ENCODE peak calls at places on chromosomes 5 and 9, in five cellular contexts. One of them, this sample, is unnamed.
A peak's percentile ranks its signal among the peaks of the same experiment; 100 is the strongest.

GRCh38 chr9:19782005-19782404 is 6.8 kb downstream of the SLC24A2 start:
- DNase-seq in CD4-positive, CD25-positive, alpha-beta regulatory T cell: no peak
- DNase-seq in naive thymus-derived CD4-positive, alpha-beta T cell: no peak
- DNase-seq in Panc1: no peak
- DNase-seq in sigmoid colon: no peak
- DNase-seq in this sample: no peak

GRCh38 chr9:36572515-36573418 is at the start of gene MELK:
- DNase-seq in CD4-positive, CD25-positive, alpha-beta regulatory T cell: peak; percentile 84
- DNase-seq in naive thymus-derived CD4-positive, alpha-beta T cell: peak; percentile 74
- DNase-seq in Panc1: no peak
- DNase-seq in sigmoid colon: peak; percentile 81
- DNase-seq in this sample: peak; percentile 73

GRCh38 chr9:83749706-83750105 is 41.9 kb upstream of the UBQLN1 start:
- DNase-seq in CD4-positive, CD25-positive, alpha-beta regulatory T cell: no peak
- DNase-seq in naive thymus-derived CD4-positive, alpha-beta T cell: no peak
- DNase-seq in Panc1: no peak
- DNase-seq in sigmoid colon: no peak
- DNase-seq in this sample: no peak

GRCh38 chr9:89845862-89846261 is 241.1 kb downstream of the GADD45G start:
- DNase-seq in CD4-positive, CD25-positive, alpha-beta regulatory T cell: no peak
- DNase-seq in naive thymus-derived CD4-positive, alpha-beta T cell: no peak
- DNase-seq in Panc1: no peak
- DNase-seq in sigmoid colon: no peak
- DNase-seq in this sample: no peak

GRCh38 chr5:134371834-134372340 is 518 bp downstream of the UBE2B start:
- DNase-seq in CD4-positive, CD25-positive, alpha-beta regulatory T cell: peak; percentile 35
- DNase-seq in naive thymus-derived CD4-positive, alpha-beta T cell: peak; percentile 25
- DNase-seq in Panc1: no peak
- DNase-seq in sigmoid colon: peak; percentile 71
- DNase-seq in this sample: peak; percentile 15

GRCh38 chr5:84036842-84037241 is 316.2 kb upstream of the HAPLN1 start:
- DNase-seq in CD4-positive, CD25-positive, alpha-beta regulatory T cell: no peak
- DNase-seq in naive thymus-derived CD4-positive, alpha-beta T cell: no peak
- DNase-seq in Panc1: no peak
- DNase-seq in sigmoid colon: no peak
- DNase-seq in this sample: no peak

GRCh38 chr9:97889941-97890557 is 32.3 kb downstream of the TRMO start:
- DNase-seq in CD4-positive, CD25-positive, alpha-beta regulatory T cell: peak; percentile 51
- DNase-seq in naive thymus-derived CD4-positive, alpha-beta T cell: peak; percentile 48
- DNase-seq in Panc1: no peak
- DNase-seq in sigmoid colon: no peak
- DNase-seq in this sample: peak; percentile 41

GRCh38 chr5:149240354-149240998 is 31.2 kb upstream of the AFAP1L1 start:
- DNase-seq in CD4-positive, CD25-positive, alpha-beta regulatory T cell: peak; percentile 86
- DNase-seq in naive thymus-derived CD4-positive, alpha-beta T cell: peak; percentile 82
- DNase-seq in Panc1: no peak
- DNase-seq in sigmoid colon: peak; percentile 69
- DNase-seq in this sample: peak; percentile 58

GRCh38 chr5:157549954-157550549 is 25.5 kb downstream of the ADAM19 start:
- DNase-seq in CD4-positive, CD25-positive, alpha-beta regulatory T cell: no peak
- DNase-seq in naive thymus-derived CD4-positive, alpha-beta T cell: no peak
- DNase-seq in Panc1: no peak
- DNase-seq in sigmoid colon: no peak
- DNase-seq in this sample: no peak

GRCh38 chr5:66436721-66437120 is 159.5 kb upstream of the MAST4 start:
- DNase-seq in CD4-positive, CD25-positive, alpha-beta regulatory T cell: no peak
- DNase-seq in naive thymus-derived CD4-positive, alpha-beta T cell: no peak
- DNase-seq in Panc1: no peak
- DNase-seq in sigmoid colon: no peak
- DNase-seq in this sample: no peak

GRCh38 chr9:92962846-92963245 is 15.5 kb downstream of the FGD3 start:
- DNase-seq in CD4-positive, CD25-positive, alpha-beta regulatory T cell: no peak
- DNase-seq in naive thymus-derived CD4-positive, alpha-beta T cell: no peak
- DNase-seq in Panc1: no peak
- DNase-seq in sigmoid colon: no peak
- DNase-seq in this sample: no peak

GRCh38 chr5:176519810-176520720 is 17.1 kb downstream of the RNF44 start:
- DNase-seq in CD4-positive, CD25-positive, alpha-beta regulatory T cell: no peak
- DNase-seq in naive thymus-derived CD4-positive, alpha-beta T cell: no peak
- DNase-seq in Panc1: no peak
- DNase-seq in sigmoid colon: no peak
- DNase-seq in this sample: no peak

GRCh38 chr5:135714126-135714894 is 120.2 kb upstream of the SLC25A48 start:
- DNase-seq in CD4-positive, CD25-positive, alpha-beta regulatory T cell: no peak
- DNase-seq in naive thymus-derived CD4-positive, alpha-beta T cell: no peak
- DNase-seq in Panc1: no peak
- DNase-seq in sigmoid colon: no peak
- DNase-seq in this sample: no peak

GRCh38 chr9:115411993-115412452 is 294.1 kb upstream of the TNC start:
- DNase-seq in CD4-positive, CD25-positive, alpha-beta regulatory T cell: no peak
- DNase-seq in naive thymus-derived CD4-positive, alpha-beta T cell: no peak
- DNase-seq in Panc1: no peak
- DNase-seq in sigmoid colon: no peak
- DNase-seq in this sample: no peak

GRCh38 chr5:141373673-141374317 is at the start of gene PCDHGA6:
- DNase-seq in CD4-positive, CD25-positive, alpha-beta regulatory T cell: no peak
- DNase-seq in naive thymus-derived CD4-positive, alpha-beta T cell: no peak
- DNase-seq in Panc1: no peak
- DNase-seq in sigmoid colon: no peak
- DNase-seq in this sample: no peak

GRCh38 chr9:136787690-136788400 is 3.3 kb upstream of the TMEM141 start:
- DNase-seq in CD4-positive, CD25-positive, alpha-beta regulatory T cell: peak; percentile 76
- DNase-seq in naive thymus-derived CD4-positive, alpha-beta T cell: peak; percentile 58
- DNase-seq in Panc1: peak; percentile 43
- DNase-seq in sigmoid colon: peak; percentile 86
- DNase-seq in this sample: peak; percentile 43

GRCh38 chr9:93346240-93347112 is 105.0 kb upstream of the FAM120A start:
- DNase-seq in CD4-positive, CD25-positive, alpha-beta regulatory T cell: no peak
- DNase-seq in naive thymus-derived CD4-positive, alpha-beta T cell: no peak
- DNase-seq in Panc1: no peak
- DNase-seq in sigmoid colon: no peak
- DNase-seq in this sample: no peak

GRCh38 chr5:38923661-38924451 is 78.0 kb downstream of the OSMR start:
- DNase-seq in CD4-positive, CD25-positive, alpha-beta regulatory T cell: no peak
- DNase-seq in naive thymus-derived CD4-positive, alpha-beta T cell: no peak
- DNase-seq in Panc1: no peak
- DNase-seq in sigmoid colon: no peak
- DNase-seq in this sample: no peak

GRCh38 chr9:31908158-31908890 is 476.1 kb upstream of the ACO1 start:
- DNase-seq in CD4-positive, CD25-positive, alpha-beta regulatory T cell: no peak
- DNase-seq in naive thymus-derived CD4-positive, alpha-beta T cell: no peak
- DNase-seq in Panc1: no peak
- DNase-seq in sigmoid colon: no peak
- DNase-seq in this sample: no peak

GRCh38 chr9:133758228-133758627 is 20.1 kb upstream of the SARDH start:
- DNase-seq in CD4-positive, CD25-positive, alpha-beta regulatory T cell: no peak
- DNase-seq in naive thymus-derived CD4-positive, alpha-beta T cell: no peak
- DNase-seq in Panc1: no peak
- DNase-seq in sigmoid colon: peak; percentile 37
- DNase-seq in this sample: no peak

GRCh38 chr5:158264264-158264663 is 405.3 kb upstream of the CLINT1 start:
- DNase-seq in CD4-positive, CD25-positive, alpha-beta regulatory T cell: no peak
- DNase-seq in naive thymus-derived CD4-positive, alpha-beta T cell: no peak
- DNase-seq in Panc1: no peak
- DNase-seq in sigmoid colon: no peak
- DNase-seq in this sample: no peak

GRCh38 chr5:33184367-33184766 is 256.4 kb upstream of the TARS1 start:
- DNase-seq in CD4-positive, CD25-positive, alpha-beta regulatory T cell: no peak
- DNase-seq in naive thymus-derived CD4-positive, alpha-beta T cell: no peak
- DNase-seq in Panc1: no peak
- DNase-seq in sigmoid colon: no peak
- DNase-seq in this sample: no peak

GRCh38 chr9:33082538-33083326 is 6.3 kb upstream of the SMU1 start:
- DNase-seq in CD4-positive, CD25-positive, alpha-beta regulatory T cell: no peak
- DNase-seq in naive thymus-derived CD4-positive, alpha-beta T cell: no peak
- DNase-seq in Panc1: no peak
- DNase-seq in sigmoid colon: no peak
- DNase-seq in this sample: no peak

GRCh38 chr9:109027176-109027575 is 13.9 kb upstream of the CTNNAL1 start:
- DNase-seq in CD4-positive, CD25-positive, alpha-beta regulatory T cell: no peak
- DNase-seq in naive thymus-derived CD4-positive, alpha-beta T cell: no peak
- DNase-seq in Panc1: no peak
- DNase-seq in sigmoid colon: no peak
- DNase-seq in this sample: no peak

GRCh38 chr5:142063878-142064331 is 44.7 kb upstream of the NDFIP1 start:
- DNase-seq in CD4-positive, CD25-positive, alpha-beta regulatory T cell: peak; percentile 48
- DNase-seq in naive thymus-derived CD4-positive, alpha-beta T cell: peak; percentile 13
- DNase-seq in Panc1: no peak
- DNase-seq in sigmoid colon: peak; percentile 80
- DNase-seq in this sample: no peak

GRCh38 chr5:118733394-118733793 is 255.0 kb downstream of the DTWD2 start:
- DNase-seq in CD4-positive, CD25-positive, alpha-beta regulatory T cell: no peak
- DNase-seq in naive thymus-derived CD4-positive, alpha-beta T cell: no peak
- DNase-seq in Panc1: no peak
- DNase-seq in sigmoid colon: no peak
- DNase-seq in this sample: no peak

GRCh38 chr5:167786871-167787568 is 504.4 kb upstream of the WWC1 start:
- DNase-seq in CD4-positive, CD25-positive, alpha-beta regulatory T cell: no peak
- DNase-seq in naive thymus-derived CD4-positive, alpha-beta T cell: no peak
- DNase-seq in Panc1: no peak
- DNase-seq in sigmoid colon: no peak
- DNase-seq in this sample: no peak

GRCh38 chr9:33172256-33172678 is 5.1 kb upstream of the B4GALT1 start:
- DNase-seq in CD4-positive, CD25-positive, alpha-beta regulatory T cell: no peak
- DNase-seq in naive thymus-derived CD4-positive, alpha-beta T cell: no peak
- DNase-seq in Panc1: no peak
- DNase-seq in sigmoid colon: no peak
- DNase-seq in this sample: no peak

GRCh38 chr5:56415356-56415765 is 182.2 kb upstream of the ANKRD55 start:
- DNase-seq in CD4-positive, CD25-positive, alpha-beta regulatory T cell: no peak
- DNase-seq in naive thymus-derived CD4-positive, alpha-beta T cell: no peak
- DNase-seq in Panc1: no peak
- DNase-seq in sigmoid colon: peak; percentile 72
- DNase-seq in this sample: no peak

GRCh38 chr5:29994519-29994918 is 1199.0 kb upstream of the CDH6 start:
- DNase-seq in CD4-positive, CD25-positive, alpha-beta regulatory T cell: no peak
- DNase-seq in naive thymus-derived CD4-positive, alpha-beta T cell: no peak
- DNase-seq in Panc1: no peak
- DNase-seq in sigmoid colon: no peak
- DNase-seq in this sample: no peak

GRCh38 chr9:7105095-7105494 is 347.3 kb downstream of the KDM4C start:
- DNase-seq in CD4-positive, CD25-positive, alpha-beta regulatory T cell: no peak
- DNase-seq in naive thymus-derived CD4-positive, alpha-beta T cell: no peak
- DNase-seq in Panc1: no peak
- DNase-seq in sigmoid colon: no peak
- DNase-seq in this sample: no peak

GRCh38 chr9:112790231-112790774 is 39.7 kb downstream of the SNX30 start:
- DNase-seq in CD4-positive, CD25-positive, alpha-beta regulatory T cell: no peak
- DNase-seq in naive thymus-derived CD4-positive, alpha-beta T cell: no peak
- DNase-seq in Panc1: no peak
- DNase-seq in sigmoid colon: no peak
- DNase-seq in this sample: no peak

GRCh38 chr5:137858223-137858916 is 9.3 kb upstream of the MYOT start:
- DNase-seq in CD4-positive, CD25-positive, alpha-beta regulatory T cell: no peak
- DNase-seq in naive thymus-derived CD4-positive, alpha-beta T cell: no peak
- DNase-seq in Panc1: no peak
- DNase-seq in sigmoid colon: no peak
- DNase-seq in this sample: no peak

GRCh38 chr5:57871496-57871895 is 388.9 kb upstream of the ACTBL2 start:
- DNase-seq in CD4-positive, CD25-positive, alpha-beta regulatory T cell: no peak
- DNase-seq in naive thymus-derived CD4-positive, alpha-beta T cell: no peak
- DNase-seq in Panc1: no peak
- DNase-seq in sigmoid colon: no peak
- DNase-seq in this sample: no peak

GRCh38 chr9:102972780-102973179 is 22.4 kb upstream of the CYLC2 start:
- DNase-seq in CD4-positive, CD25-positive, alpha-beta regulatory T cell: no peak
- DNase-seq in naive thymus-derived CD4-positive, alpha-beta T cell: no peak
- DNase-seq in Panc1: no peak
- DNase-seq in sigmoid colon: no peak
- DNase-seq in this sample: no peak
- H3K9me3 ChIP-seq in CD4-positive, CD25-positive, alpha-beta regulatory T cell: peaks cover 10% of the 10 kb centered on the region
- H3K9me3 ChIP-seq in naive thymus-derived CD4-positive, alpha-beta T cell: peaks cover 5% of the 10 kb centered on the region
- H3K9me3 ChIP-seq in Panc1: no peaks in the 10 kb centered on the region
- H3K9me3 ChIP-seq in sigmoid colon: no peaks in the 10 kb centered on the region
- H3K9me3 ChIP-seq in this sample: peaks cover 4% of the 10 kb centered on the region

GRCh38 chr5:44632344-44632743 is 176.4 kb upstream of the MRPS30 start:
- DNase-seq in CD4-positive, CD25-positive, alpha-beta regulatory T cell: no peak
- DNase-seq in naive thymus-derived CD4-positive, alpha-beta T cell: no peak
- DNase-seq in Panc1: no peak
- DNase-seq in sigmoid colon: no peak
- DNase-seq in this sample: no peak

DNA sequence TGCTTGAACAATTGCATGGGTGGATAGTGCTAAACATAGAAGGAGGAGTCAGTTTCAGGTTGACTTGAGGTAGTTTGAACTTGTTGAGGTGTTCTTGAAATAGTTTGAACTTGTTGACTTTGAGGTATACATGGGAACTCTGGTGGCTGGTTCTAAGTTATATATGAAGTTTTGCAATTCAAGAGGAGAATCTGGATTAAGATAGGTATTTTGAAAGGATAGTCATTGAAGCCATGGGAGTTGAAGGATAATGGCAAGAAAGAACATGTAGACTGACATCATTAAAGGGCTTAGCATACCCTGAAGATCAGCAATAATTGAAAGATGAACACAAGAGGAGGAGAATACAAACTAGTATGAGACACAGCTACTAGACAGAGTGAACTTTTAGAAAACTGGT is 181.9 kb upstream of the MRPS30 start:
- DNase-seq in CD4-positive, CD25-positive, alpha-beta regulatory T cell: no peak
- DNase-seq in naive thymus-derived CD4-positive, alpha-beta T cell: no peak
- DNase-seq in Panc1: no peak
- DNase-seq in sigmoid colon: no peak
- DNase-seq in this sample: no peak
- H3K9me3 ChIP-seq in CD4-positive, CD25-positive, alpha-beta regulatory T cell: peaks cover 2% of the 10 kb centered on the region
- H3K9me3 ChIP-seq in naive thymus-derived CD4-positive, alpha-beta T cell: peaks cover 6% of the 10 kb centered on the region
- H3K9me3 ChIP-seq in Panc1: peaks cover 4% of the 10 kb centered on the region
- H3K9me3 ChIP-seq in sigmoid colon: peaks cover 4% of the 10 kb centered on the region
- H3K9me3 ChIP-seq in this sample: peaks cover 2% of the 10 kb centered on the region

GRCh38 chr9:135647897-135648296 is 8.6 kb upstream of the GLT6D1 start:
- DNase-seq in CD4-positive, CD25-positive, alpha-beta regulatory T cell: no peak
- DNase-seq in naive thymus-derived CD4-positive, alpha-beta T cell: no peak
- DNase-seq in Panc1: no peak
- DNase-seq in sigmoid colon: no peak
- DNase-seq in this sample: no peak
- H3K9me3 ChIP-seq in CD4-positive, CD25-positive, alpha-beta regulatory T cell: peaks cover 32% of the 10 kb centered on the region
- H3K9me3 ChIP-seq in naive thymus-derived CD4-positive, alpha-beta T cell: peaks cover 40% of the 10 kb centered on the region
- H3K9me3 ChIP-seq in Panc1: peaks cover 5% of the 10 kb centered on the region
- H3K9me3 ChIP-seq in sigmoid colon: peaks cover 36% of the 10 kb centered on the region
- H3K9me3 ChIP-seq in this sample: peaks cover 13% of the 10 kb centered on the region

GRCh38 chr9:137917795-137918194 is 40.2 kb downstream of the CACNA1B start:
- DNase-seq in CD4-positive, CD25-positive, alpha-beta regulatory T cell: no peak
- DNase-seq in naive thymus-derived CD4-positive, alpha-beta T cell: no peak
- DNase-seq in Panc1: no peak
- DNase-seq in sigmoid colon: no peak
- DNase-seq in this sample: no peak

GRCh38 chr9:137918331-137919094 is 40.9 kb downstream of the CACNA1B start:
- DNase-seq in CD4-positive, CD25-positive, alpha-beta regulatory T cell: no peak
- DNase-seq in naive thymus-derived CD4-positive, alpha-beta T cell: no peak
- DNase-seq in Panc1: no peak
- DNase-seq in sigmoid colon: no peak
- DNase-seq in this sample: no peak

GRCh38 chr9:137913771-137914767 is 36.5 kb downstream of the CACNA1B start:
- DNase-seq in CD4-positive, CD25-positive, alpha-beta regulatory T cell: no peak
- DNase-seq in naive thymus-derived CD4-positive, alpha-beta T cell: no peak
- DNase-seq in Panc1: no peak
- DNase-seq in sigmoid colon: no peak
- DNase-seq in this sample: no peak

GRCh38 chr9:137917116-137917515 is 39.5 kb downstream of the CACNA1B start:
- DNase-seq in CD4-positive, CD25-positive, alpha-beta regulatory T cell: no peak
- DNase-seq in naive thymus-derived CD4-positive, alpha-beta T cell: no peak
- DNase-seq in Panc1: no peak
- DNase-seq in sigmoid colon: no peak
- DNase-seq in this sample: no peak

GRCh38 chr9:137916540-137916939 is 39.0 kb downstream of the CACNA1B start:
- DNase-seq in CD4-positive, CD25-positive, alpha-beta regulatory T cell: no peak
- DNase-seq in naive thymus-derived CD4-positive, alpha-beta T cell: no peak
- DNase-seq in Panc1: no peak
- DNase-seq in sigmoid colon: no peak
- DNase-seq in this sample: no peak
- H3K9me3 ChIP-seq in CD4-positive, CD25-positive, alpha-beta regulatory T cell: no peaks in the 10 kb centered on the region
- H3K9me3 ChIP-seq in naive thymus-derived CD4-positive, alpha-beta T cell: no peaks in the 10 kb centered on the region
- H3K9me3 ChIP-seq in Panc1: no peaks in the 10 kb centered on the region
- H3K9me3 ChIP-seq in sigmoid colon: no peaks in the 10 kb centered on the region
- H3K9me3 ChIP-seq in this sample: no peaks in the 10 kb centered on the region